ENCODE peak calls at places on chromosomes 7 and 10, in six cellular contexts. R is stimulated activated naive CD8-positive, alpha-beta T cell treated with anti-CD3 and anti-CD28 coated beads, Interleukin-15, amount 100 ng/mL, for 72 hours; K is left lobe of liver; N is T-cell; S is left ventricle myocardium superior; J is right cardiac atrium. H is an unnamed sample.

GRCh38 chr7:32879460-32879859 is 12.1 kb downstream of the KBTBD2 start:
- ATAC-seq in R (no peak), N (no peak), K (peak), S (no peak), J (peak), H (no peak)

GRCh38 chr7:122166708-122167107 is 22.7 kb upstream of the AASS start:
- ATAC-seq in J (no peak), N (no peak), K (no peak), R (no peak), S (no peak), H (no peak)

GRCh38 chr10:47347303-47347675 is 874 bp upstream of the RBP3 start:
- ATAC-seq in J (no peak), R (no peak), N (no peak), K (no peak), S (no peak), H (no peak)

GRCh38 chr7:114941692-114942091 is 19.8 kb downstream of the MDFIC start:
- ATAC-seq in K (no peak), N (no peak), S (no peak), J (no peak), R (no peak), H (peak)

GRCh38 chr10:50536617-50537252 is 87.0 kb downstream of the SGMS1 start:
- ATAC-seq in N (no peak), R (no peak), J (no peak), K (no peak), S (no peak), H (no peak)

GRCh38 chr7:141511370-141512335 is 39.6 kb upstream of the AGK start:
- ATAC-seq in N (no peak), K (peak), S (peak), R (peak), J (peak), H (peak)

GRCh38 chr10:6195891-6196290 is 6.8 kb upstream of the PFKFB3 start:
- ATAC-seq in S (peak), N (no peak), R (no peak), J (peak), K (no peak), H (no peak)

GRCh38 chr7:121451367-121452073 is 55.4 kb upstream of the FAM3C start:
- ATAC-seq in S (no peak), K (no peak), J (no peak), R (no peak), N (no peak), H (peak)

GRCh38 chr7:107628461-107629064 is 32.1 kb upstream of the SLC26A4 start:
- ATAC-seq in N (no peak), S (no peak), J (no peak), R (no peak), K (no peak), H (peak)